ENCODE peak calls at places on chromosomes 13 and 19, in eight cellular contexts. N, B, U, P, S, W, O and F are unnamed samples.

GRCh38 chr19:23558541-23558940 is 128.5 kb downstream of the ZNF675 start:
- DNase-seq in W (no peak), O (no peak), N (no peak), P (no peak), U (no peak), S (peak; percentile 72), B (no peak), F (no peak)

GRCh38 chr13:53276265-53276664 is 247.7 kb downstream of the OLFM4 start:
- DNase-seq in S (no peak), O (peak; percentile 48), W (no peak), B (no peak), N (no peak), P (no peak), U (no peak), F (no peak)

GRCh38 chr13:32316030-32316344 is 679 bp downstream of the BRCA2 start:
- DNase-seq in O (peak; percentile 63), B (no peak), W (no peak), P (no peak), S (no peak), U (peak; percentile 50), N (no peak), F (no peak)

GRCh38 chr19:7969560-7969949 is 26.1 kb upstream of the TIMM44 start:
- DNase-seq in W (no peak), N (no peak), S (no peak), B (no peak), O (no peak), U (no peak), P (no peak), F (no peak)

GRCh38 chr13:41236369-41236768 is 27.0 kb downstream of the MTRF1 start:
- DNase-seq in S (no peak), P (no peak), U (no peak), B (no peak), N (no peak), O (no peak), W (no peak), F (no peak)

GRCh38 chr19:48681127-48681470 is 8.3 kb upstream of the NTN5 start:
- DNase-seq in W (no peak), O (no peak), U (no peak), S (no peak), B (peak; percentile 25), N (no peak), P (no peak), F (no peak)

GRCh38 chr19:30968210-30968609 is 381.0 kb downstream of the TSHZ3 start:
- DNase-seq in W (no peak), P (no peak), S (no peak), N (no peak), O (peak; percentile 13), U (peak; percentile 7), B (peak; percentile 32), F (no peak)

GRCh38 chr13:43785681-43786471 is 896 bp downstream of the ENOX1 start:
- DNase-seq in U (peak; percentile 18), N (no peak), P (peak; percentile 77), B (peak; percentile 76), S (peak; percentile 48), O (peak; percentile 77), W (peak; percentile 89), F (peak; percentile 9)

GRCh38 chr19:45900661-45901431 is 1.6 kb downstream of the MYPOP start:
- DNase-seq in S (no peak), O (no peak), P (peak; percentile 37), W (no peak), B (no peak), U (no peak), N (no peak), F (no peak)

GRCh38 chr19:45902651-45903625 is 525 bp upstream of the MYPOP start:
- DNase-seq in U (peak; percentile 98), N (peak; percentile 92), W (peak; percentile 100), S (peak; percentile 97), B (peak; percentile 98), O (peak; percentile 99), P (peak; percentile 99), F (peak; percentile 98)

GRCh38 chr19:45901912-45902650 is at the start of gene MYPOP:
- DNase-seq in W (peak; percentile 59), N (no peak), P (peak; percentile 57), O (peak; percentile 66), U (no peak), B (peak; percentile 40), S (no peak), F (no peak)

GRCh38 chr19:45899919-45900589 is 2.4 kb downstream of the MYPOP start:
- DNase-seq in U (no peak), W (no peak), B (no peak), S (no peak), O (no peak), N (no peak), P (no peak), F (no peak)

GRCh38 chr19:45901432-45901903 is 945 bp downstream of the MYPOP start:
- DNase-seq in B (peak; percentile 80), U (no peak), N (no peak), O (peak; percentile 62), P (peak; percentile 76), W (peak; percentile 71), S (no peak), F (no peak)
- H2AFZ ChIP-seq in B (peak overlapping the region; percentile 89), U (no peak overlapping the region), N (no peak overlapping the region), O (peak overlapping the region; percentile 23), P (peak overlapping the region; percentile 57), W (no peak overlapping the region), S (peak overlapping the region; percentile 64), F (peak overlapping the region; percentile 36)

GRCh38 chr19:10543420-10544241 is at the start of gene ATG4D:
- DNase-seq in W (peak; percentile 100), S (peak; percentile 81), B (peak; percentile 89), O (peak; percentile 93), P (peak; percentile 93), N (peak; percentile 56), U (peak; percentile 90), F (peak; percentile 83)

GRCh38 chr19:10543059-10543419 is 665 bp upstream of the ATG4D start:
- DNase-seq in O (peak; percentile 12), N (no peak), P (no peak), W (no peak), U (no peak), B (no peak), S (no peak), F (peak; percentile 22)

GRCh38 chr19:10544753-10545251 is 1.1 kb downstream of the ATG4D start:
- DNase-seq in S (no peak), O (peak; percentile 33), W (peak; percentile 33), P (no peak), N (no peak), B (no peak), U (no peak), F (peak; percentile 30)

GRCh38 chr19:10546817-10547216 is 3.1 kb downstream of the ATG4D start:
- DNase-seq in B (no peak), W (no peak), U (no peak), P (no peak), S (no peak), N (no peak), O (no peak), F (no peak)

DNA sequence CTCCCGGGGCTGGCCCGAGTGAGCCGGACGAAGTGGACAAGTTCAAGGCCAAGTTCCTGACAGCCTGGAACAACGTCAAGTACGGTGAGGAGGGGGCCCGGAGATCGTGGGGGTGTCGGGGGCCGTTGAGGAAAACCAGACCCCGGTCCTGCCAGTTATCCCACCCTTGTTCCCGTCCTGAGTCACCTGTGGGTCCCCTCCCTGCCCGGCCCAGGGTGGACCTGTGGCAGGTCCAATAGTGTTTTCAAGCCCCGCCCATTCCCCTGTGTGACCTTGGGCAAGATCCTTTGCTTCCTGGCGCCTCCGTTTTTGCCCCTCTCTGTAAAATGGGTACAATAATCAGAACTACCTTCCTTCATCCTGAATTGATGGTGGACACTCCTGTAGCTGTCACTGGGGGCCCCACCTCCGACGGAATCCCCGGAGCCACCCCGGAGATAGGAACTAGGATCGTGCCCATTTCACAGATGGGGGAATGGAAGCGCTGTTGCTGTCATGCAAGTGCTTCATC is 593 bp downstream of the ATG4D start:
- DNase-seq in U (peak; percentile 17), O (peak; percentile 35), B (peak; percentile 58), S (no peak), W (no peak), P (peak; percentile 58), N (no peak), F (peak; percentile 37)
- TF ChIP-seq EZH2phosphoT487 in U (no peak), O (no peak), B (no peak), S (no peak), W (no peak), P (no peak), N (no peak), F (no peak)

GRCh38 chr19:17737690-17738153 is 13.6 kb upstream of the FCHO1 start:
- DNase-seq in O (no peak), P (no peak), U (no peak), B (no peak), S (no peak), W (no peak), N (no peak), F (no peak)

GRCh38 chr19:17739121-17739875 is 12.0 kb upstream of the FCHO1 start:
- DNase-seq in U (no peak), B (no peak), N (no peak), O (no peak), S (no peak), P (no peak), W (peak; percentile 22), F (peak; percentile 80)

GRCh38 chr19:17733127-17733526 is 13.8 kb downstream of the MAP1S start:
- DNase-seq in S (no peak), U (no peak), P (no peak), N (no peak), B (no peak), O (no peak), W (peak; percentile 16), F (no peak)

GRCh38 chr19:17735410-17735809 is 15.9 kb upstream of the FCHO1 start:
- DNase-seq in W (peak; percentile 22), S (no peak), B (no peak), U (no peak), N (no peak), P (no peak), O (no peak), F (no peak)

GRCh38 chr19:17734146-17734545 is 14.9 kb downstream of the MAP1S start:
- DNase-seq in W (peak; percentile 12), P (no peak), S (no peak), B (no peak), O (no peak), N (no peak), U (no peak), F (no peak)
- H2AFZ ChIP-seq in W (no peak overlapping the region), P (no peak overlapping the region), S (no peak overlapping the region), B (no peak overlapping the region), O (no peak overlapping the region), N (no peak overlapping the region), U (no peak overlapping the region), F (no peak overlapping the region)

DNA sequence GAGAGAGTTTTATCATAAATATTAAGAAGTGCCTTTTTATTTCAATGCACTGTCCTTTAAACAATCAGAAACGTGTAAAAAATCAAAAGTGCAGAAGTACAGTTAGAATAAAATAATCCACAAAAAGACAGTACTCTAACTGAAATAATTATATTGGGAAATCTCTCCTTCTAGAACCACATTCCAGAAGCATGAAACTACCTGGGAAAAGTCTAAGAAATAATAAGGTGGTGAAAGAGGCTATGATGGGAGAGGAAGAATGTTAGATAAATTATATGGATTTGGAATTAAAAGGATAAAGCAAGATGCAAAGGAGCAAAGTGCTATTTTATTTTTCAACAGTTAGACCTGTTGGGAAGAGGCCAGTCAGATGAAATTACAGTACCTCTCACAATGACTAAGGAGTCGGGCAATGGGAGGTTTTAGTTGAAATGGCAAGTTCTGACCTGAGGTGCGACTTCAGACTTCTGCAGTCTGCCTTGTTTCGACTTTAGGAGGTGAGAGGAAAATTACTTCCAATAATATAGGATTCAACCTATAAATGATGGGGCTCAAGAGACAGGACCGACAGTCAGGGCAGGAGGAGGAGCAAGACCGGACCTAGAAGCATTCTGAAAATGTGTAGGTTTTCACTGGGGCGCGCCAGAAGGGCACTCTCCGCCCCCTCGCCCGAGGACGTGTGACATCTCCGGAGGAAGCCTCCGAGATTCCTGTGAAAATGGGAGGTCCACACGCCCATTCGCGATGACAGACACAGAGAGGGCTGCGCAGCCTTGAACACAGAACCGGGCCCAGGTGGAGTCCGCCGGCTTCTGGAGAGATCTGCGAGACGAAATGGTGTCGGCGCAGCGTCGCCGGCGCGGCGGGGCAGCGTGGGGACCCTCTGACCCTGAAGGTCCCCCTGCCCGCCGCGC is 712 bp downstream of the SPRYD7 start:
- DNase-seq in W (no peak), B (peak; percentile 84), N (peak; percentile 66), S (peak; percentile 72), U (peak; percentile 45), O (peak; percentile 69), P (peak; percentile 60), F (peak; percentile 44)
- TF ChIP-seq EZH2phosphoT487 in W (no peak), B (no peak), N (no peak), S (no peak), U (no peak), O (no peak), P (no peak), F (no peak)